ENCODE peak calls at places on chromosomes 2 and 18, in nine cellular contexts. H, Q, N, D, L, Z, M, F and I are unnamed samples.
A peak's percentile ranks its signal among the peaks of the same experiment; 100 is the strongest.

GRCh38 chr2:1868683-1869141 is 124.4 kb upstream of the PXDN start:
- DNase-seq in H (no peak), Q (peak; percentile 68), N (no peak), D (no peak), L (no peak), Z (no peak), M (no peak), F (no peak), I (no peak)

GRCh38 chr2:225457462-225457861 is 58.0 kb downstream of the NYAP2 start:
- DNase-seq in H (no peak), Q (no peak), N (no peak), D (no peak), L (no peak), Z (peak; percentile 24), M (no peak), F (no peak), I (no peak)

GRCh38 chr2:239830718-239831271 is 194.3 kb downstream of the NDUFA10 start:
- DNase-seq in H (no peak), Q (no peak), N (no peak), D (no peak), L (no peak), Z (no peak), M (no peak), F (no peak), I (no peak)

GRCh38 chr18:75393721-75394120 is 33.8 kb downstream of the SMIM21 start:
- DNase-seq in H (no peak), Q (no peak), N (no peak), D (no peak), L (no peak), Z (no peak), M (no peak), F (no peak), I (peak; percentile 55)

GRCh38 chr2:66443977-66444855 is 9.3 kb downstream of the MEIS1 start:
- DNase-seq in H (no peak), Q (peak; percentile 62), N (no peak), D (no peak), L (no peak), Z (no peak), M (no peak), F (no peak), I (peak; percentile 45)

GRCh38 chr2:200414367-200414766 is 95.5 kb downstream of the KCTD18 start:
- DNase-seq in H (no peak), Q (no peak), N (no peak), D (no peak), L (no peak), Z (no peak), M (no peak), F (no peak), I (no peak)

GRCh38 chr2:152743004-152743403 is 24.6 kb downstream of the ARL6IP6 start:
- DNase-seq in H (no peak), Q (no peak), N (no peak), D (no peak), L (peak; percentile 2), Z (no peak), M (peak; percentile 21), F (no peak), I (no peak)

GRCh38 chr2:159902722-159903121 is 104.7 kb upstream of the CD302 start:
- DNase-seq in H (no peak), Q (no peak), N (peak; percentile 38), D (no peak), L (no peak), Z (no peak), M (no peak), F (no peak), I (no peak)

GRCh38 chr2:176125215-176126054 is 2.9 kb downstream of the HOXD9 start:
- DNase-seq in H (no peak), Q (no peak), N (no peak), D (no peak), L (no peak), Z (no peak), M (no peak), F (no peak), I (no peak)

GRCh38 chr2:207256026-207256425 is 90.3 kb upstream of the KLF7 start:
- DNase-seq in H (no peak), Q (no peak), N (no peak), D (no peak), L (no peak), Z (no peak), M (no peak), F (no peak), I (no peak)

GRCh38 chr2:237968048-237968862 is 1.4 kb downstream of the UBE2F start:
- DNase-seq in H (peak; percentile 25), Q (no peak), N (no peak), D (peak; percentile 79), L (peak; percentile 82), Z (peak; percentile 78), M (no peak), F (peak; percentile 45), I (peak; percentile 88)

GRCh38 chr18:53799134-53799533 is 425.3 kb downstream of the MBD2 start:
- DNase-seq in H (peak; percentile 16), Q (no peak), N (no peak), D (no peak), L (no peak), Z (peak; percentile 22), M (no peak), F (no peak), I (peak; percentile 46)

GRCh38 chr2:25274868-25275574 is 66.7 kb downstream of the DNMT3A start:
- DNase-seq in H (peak; percentile 25), Q (no peak), N (no peak), D (peak; percentile 63), L (no peak), Z (peak; percentile 41), M (no peak), F (peak; percentile 62), I (peak; percentile 24)

GRCh38 chr2:37168217-37168981 is 11.6 kb upstream of the EIF2AK2 start:
- DNase-seq in H (peak; percentile 52), Q (peak; percentile 56), N (peak; percentile 12), D (peak; percentile 27), L (peak; percentile 57), Z (peak; percentile 53), M (peak; percentile 47), F (peak; percentile 24), I (peak; percentile 82)

GRCh38 chr2:182818541-182819308 is 47.7 kb downstream of the FRZB start:
- DNase-seq in H (no peak), Q (peak; percentile 89), N (peak; percentile 35), D (no peak), L (no peak), Z (no peak), M (no peak), F (no peak), I (no peak)

GRCh38 chr2:184504252-184504651 is 94.1 kb upstream of the ZNF804A start:
- DNase-seq in H (no peak), Q (no peak), N (no peak), D (no peak), L (no peak), Z (no peak), M (no peak), F (no peak), I (no peak)

GRCh38 chr2:240431276-240431662 is 4.2 kb upstream of the GPC1 start:
- DNase-seq in H (no peak), Q (no peak), N (no peak), D (no peak), L (no peak), Z (no peak), M (no peak), F (no peak), I (no peak)

GRCh38 chr2:13681936-13682335 is 950.6 kb upstream of the LRATD1 start:
- DNase-seq in H (no peak), Q (no peak), N (no peak), D (no peak), L (no peak), Z (peak; percentile 59), M (no peak), F (no peak), I (no peak)

GRCh38 chr18:55384115-55384514 is 203.9 kb downstream of the TCF4 start:
- DNase-seq in H (no peak), Q (no peak), N (no peak), D (no peak), L (no peak), Z (no peak), M (no peak), F (no peak), I (no peak)

GRCh38 chr2:207133862-207134519 is 31.8 kb downstream of the KLF7 start:
- DNase-seq in H (peak; percentile 73), Q (peak; percentile 16), N (no peak), D (no peak), L (no peak), Z (peak; percentile 85), M (no peak), F (no peak), I (peak; percentile 50)

GRCh38 chr2:33531345-33532059 is 55.1 kb downstream of the RASGRP3 start:
- DNase-seq in H (no peak), Q (no peak), N (no peak), D (no peak), L (no peak), Z (no peak), M (no peak), F (no peak), I (peak; percentile 40)

GRCh38 chr2:68696554-68696953 is 38.1 kb upstream of the ARHGAP25 start:
- DNase-seq in H (no peak), Q (no peak), N (no peak), D (no peak), L (no peak), Z (no peak), M (no peak), F (no peak), I (no peak)

GRCh38 chr18:36075862-36076587 is 8.7 kb upstream of the RPRD1A start:
- DNase-seq in H (peak; percentile 22), Q (no peak), N (no peak), D (no peak), L (no peak), Z (peak; percentile 94), M (peak; percentile 83), F (no peak), I (peak; percentile 56)

GRCh38 chr2:174012347-174013309 is 47.5 kb upstream of the SP3 start:
- DNase-seq in H (no peak), Q (peak; percentile 70), N (no peak), D (peak; percentile 35), L (peak; percentile 34), Z (peak; percentile 66), M (no peak), F (peak; percentile 17), I (peak; percentile 81)

GRCh38 chr2:96142217-96143113 is 2.8 kb downstream of the DUSP2 start:
- DNase-seq in H (no peak), Q (no peak), N (no peak), D (no peak), L (no peak), Z (no peak), M (no peak), F (peak; percentile 60), I (no peak)